ENCODE peak calls at places on chromosome 20, in ten cellular contexts. K is hepatocyte; G is IMR-90; E is suprapubic skin; S is CD8-positive, alpha-beta T cell; Q is ascending aorta; I is neuronal stem cell; P is heart right ventricle; B is fibroblast of lung; O is CD4-positive, alpha-beta memory T cell. H is an unnamed sample.

GRCh38 chr20:32829291-32830005 is 9.7 kb downstream of the MAPRE1 start:
- DNase-seq in K (no peak), G (peak; percentile 24), E (no peak), S (no peak), Q (no peak), I (no peak), P (no peak), B (no peak), O (no peak), H (no peak)

GRCh38 chr20:62047666-62048345 is 17.9 kb downstream of the TAF4 start:
- DNase-seq in K (no peak), G (no peak), E (peak; percentile 26), S (no peak), Q (no peak), I (no peak), P (no peak), B (no peak), O (no peak), H (no peak)

GRCh38 chr20:1391640-1392442 is 1.0 kb downstream of the FKBP1A start:
- DNase-seq in K (peak; percentile 30), G (peak; percentile 43), E (no peak), S (no peak), Q (no peak), I (no peak), P (no peak), B (peak; percentile 63), O (no peak), H (no peak)

GRCh38 chr20:48181536-48181935 is 396.3 kb upstream of the SULF2 start:
- DNase-seq in K (no peak), G (no peak), E (no peak), S (no peak), Q (no peak), I (no peak), P (no peak), B (no peak), O (no peak), H (no peak)

GRCh38 chr20:58828141-58828540 is 22.6 kb downstream of the GNAS-AS1 start:
- DNase-seq in K (no peak), G (no peak), E (no peak), S (no peak), Q (no peak), I (no peak), P (no peak), B (no peak), O (no peak), H (no peak)

GRCh38 chr20:56343861-56344381 is 14.9 kb upstream of the FAM210B start:
- DNase-seq in K (peak; percentile 75), G (peak; percentile 24), E (no peak), S (no peak), Q (no peak), I (peak; percentile 62), P (peak; percentile 41), B (peak; percentile 51), O (peak; percentile 10), H (peak; percentile 70)

GRCh38 chr20:35307666-35308653 is 15.7 kb upstream of the FAM83C start:
- DNase-seq in K (no peak), G (peak; percentile 83), E (no peak), S (no peak), Q (peak; percentile 84), I (no peak), P (peak; percentile 78), B (peak; percentile 76), O (no peak), H (no peak)

GRCh38 chr20:14963262-14963663 is 625.9 kb upstream of the FLRT3 start:
- DNase-seq in K (no peak), G (no peak), E (no peak), S (no peak), Q (no peak), I (no peak), P (no peak), B (no peak), O (no peak), H (no peak)

GRCh38 chr20:17558154-17558940 is 11.5 kb upstream of the DSTN start:
- DNase-seq in K (peak; percentile 73), G (peak; percentile 91), E (peak; percentile 78), S (no peak), Q (peak; percentile 92), I (no peak), P (no peak), B (peak; percentile 94), O (no peak), H (no peak)

GRCh38 chr20:63060057-63060991 is 53.6 kb upstream of the BHLHE23 start:
- DNase-seq in K (no peak), G (peak; percentile 22), E (peak; percentile 53), S (no peak), Q (peak; percentile 55), I (no peak), P (no peak), B (no peak), O (no peak), H (no peak)

GRCh38 chr20:5127204-5127858 is 523 bp downstream of the CDS2 start:
- DNase-seq in K (peak; percentile 66), G (peak; percentile 56), E (peak; percentile 80), S (peak; percentile 46), Q (peak; percentile 79), I (peak; percentile 15), P (peak; percentile 38), B (peak; percentile 39), O (peak; percentile 84), H (no peak)

GRCh38 chr20:34334654-34335407 is 28.2 kb upstream of the ITCH start:
- DNase-seq in K (no peak), G (no peak), E (no peak), S (no peak), Q (no peak), I (no peak), P (no peak), B (no peak), O (no peak), H (no peak)

GRCh38 chr20:36030143-36030542 is 61.8 kb downstream of the CNBD2 start:
- DNase-seq in K (no peak), G (peak; percentile 24), E (no peak), S (no peak), Q (no peak), I (no peak), P (peak; percentile 31), B (peak; percentile 76), O (no peak), H (no peak)

GRCh38 chr20:58547527-58548475 is 32.6 kb upstream of the APCDD1L start:
- DNase-seq in K (no peak), G (peak; percentile 73), E (no peak), S (no peak), Q (no peak), I (no peak), P (no peak), B (no peak), O (no peak), H (no peak)

GRCh38 chr20:51450221-51450712 is 92.3 kb downstream of the NFATC2 start:
- DNase-seq in K (no peak), G (no peak), E (no peak), S (no peak), Q (no peak), I (no peak), P (no peak), B (no peak), O (no peak), H (no peak)

GRCh38 chr20:63594043-63594561 is 20.1 kb upstream of the HELZ2 start:
- DNase-seq in K (no peak), G (peak; percentile 53), E (no peak), S (no peak), Q (no peak), I (no peak), P (no peak), B (peak; percentile 85), O (no peak), H (no peak)

GRCh38 chr20:18001131-18001921 is 32.5 kb downstream of the MGME1 start:
- DNase-seq in K (peak; percentile 71), G (peak; percentile 69), E (peak; percentile 84), S (no peak), Q (peak; percentile 83), I (no peak), P (peak; percentile 28), B (peak; percentile 75), O (no peak), H (no peak)

GRCh38 chr20:5061209-5061608 is 58.5 kb downstream of the PCNA start:
- DNase-seq in K (peak; percentile 19), G (peak; percentile 48), E (no peak), S (no peak), Q (no peak), I (no peak), P (no peak), B (no peak), O (no peak), H (no peak)

GRCh38 chr20:21020656-21021004 is 85.5 kb downstream of the LINC00237 start:
- DNase-seq in K (no peak), G (no peak), E (no peak), S (no peak), Q (no peak), I (no peak), P (no peak), B (no peak), O (no peak), H (no peak)

GRCh38 chr20:1816384-1817381 is 78.5 kb upstream of the SIRPA start:
- DNase-seq in K (no peak), G (peak; percentile 63), E (no peak), S (peak; percentile 1), Q (no peak), I (no peak), P (no peak), B (no peak), O (no peak), H (no peak)

GRCh38 chr20:51631011-51631950 is 88.8 kb upstream of the NFATC2 start:
- DNase-seq in K (peak; percentile 59), G (peak; percentile 99), E (peak; percentile 86), S (no peak), Q (peak; percentile 86), I (no peak), P (peak; percentile 34), B (peak; percentile 99), O (no peak), H (no peak)

GRCh38 chr20:49705358-49705757 is 8.3 kb downstream of the B4GALT5 start:
- DNase-seq in K (no peak), G (no peak), E (no peak), S (no peak), Q (no peak), I (no peak), P (no peak), B (no peak), O (no peak), H (no peak)
- H3K4me3 ChIP-seq in K (no peak overlapping the region), G (no peak overlapping the region), E (no peak overlapping the region), S (no peak overlapping the region), Q (no peak overlapping the region), I (no peak overlapping the region), P (no peak overlapping the region), B (no peak overlapping the region), O (no peak overlapping the region), H (no peak overlapping the region)

GRCh38 chr20:24027229-24027628 is 38.6 kb upstream of the GGTLC1 start:
- DNase-seq in K (no peak), G (no peak), E (peak; percentile 80), S (peak; percentile 61), Q (peak; percentile 79), I (no peak), P (peak; percentile 34), B (no peak), O (peak; percentile 85), H (no peak)
- H3K27ac ChIP-seq in K (no peak overlapping the region), G (no peak overlapping the region), E (peak overlapping the region; percentile 51), S (peak overlapping the region; percentile 82), Q (no peak overlapping the region), I (no peak overlapping the region), P (peak overlapping the region; percentile 73), B (no peak overlapping the region), O (peak overlapping the region; percentile 45), H (no peak overlapping the region)

GRCh38 chr20:3156811-3157619 is 2.6 kb downstream of the FASTKD5 start:
- DNase-seq in K (no peak), G (peak; percentile 26), E (no peak), S (no peak), Q (no peak), I (no peak), P (no peak), B (no peak), O (peak; percentile 62), H (no peak)
- H3K4me3 ChIP-seq in K (no peak overlapping the region), G (no peak overlapping the region), E (peak overlapping the region; percentile 98), S (no peak overlapping the region), Q (peak overlapping the region; percentile 86), I (no peak overlapping the region), P (no peak overlapping the region), B (no peak overlapping the region), O (peak overlapping the region; percentile 8), H (no peak overlapping the region)

GRCh38 chr20:38764563-38765355 is 16.5 kb downstream of the ACTR5 start:
- DNase-seq in K (peak; percentile 86), G (peak; percentile 93), E (no peak), S (no peak), Q (peak; percentile 71), I (no peak), P (no peak), B (peak; percentile 87), O (no peak), H (no peak)
- H3K27ac ChIP-seq in K (peak overlapping the region; percentile 67), G (no peak overlapping the region), E (no peak overlapping the region), S (no peak overlapping the region), Q (peak overlapping the region; percentile 73), I (no peak overlapping the region), P (no peak overlapping the region), B (no peak overlapping the region), O (no peak overlapping the region), H (no peak overlapping the region)